ENCODE peak calls at places on chromosome 7, in eight cellular contexts. B is Calu3, E is astrocyte of the spinal cord, Y is D721Med, S is spleen, M is left lung, G is IMR-90, X is DND-41. I is an unnamed sample.

GRCh38 chr7:157279679-157279972 is 57.2 kb upstream of the DNAJB6 start:
- DNase-seq in B (no peak), E (no peak), Y (no peak), S (no peak), M (no peak), G (no peak), X (no peak), I (no peak)

GRCh38 chr7:144827581-144828139 is 8.2 kb downstream of the TPK1 start:
- DNase-seq in B (no peak), E (peak; percentile 84), Y (no peak), S (no peak), M (no peak), G (peak; percentile 43), X (no peak), I (no peak)

GRCh38 chr7:157701395-157701794 is 364.6 kb downstream of the DNAJB6 start:
- DNase-seq in B (no peak), E (no peak), Y (no peak), S (no peak), M (no peak), G (no peak), X (no peak), I (no peak)

GRCh38 chr7:118153551-118154177 is 30.3 kb upstream of the LSM8 start:
- DNase-seq in B (peak; percentile 54), E (peak; percentile 38), Y (no peak), S (no peak), M (no peak), G (peak; percentile 33), X (no peak), I (peak; percentile 42)

GRCh38 chr7:80231719-80232118 is 97.1 kb downstream of the GNAI1 start:
- DNase-seq in B (no peak), E (peak; percentile 51), Y (no peak), S (no peak), M (no peak), G (peak; percentile 79), X (no peak), I (no peak)

GRCh38 chr7:29457565-29457971 is 106.1 kb upstream of the PRR15 start:
- DNase-seq in B (no peak), E (peak; percentile 4), Y (no peak), S (no peak), M (no peak), G (no peak), X (no peak), I (no peak)

GRCh38 chr7:98805956-98806838 is 63.6 kb downstream of the TMEM130 start:
- DNase-seq in B (no peak), E (no peak), Y (no peak), S (no peak), M (no peak), G (no peak), X (no peak), I (no peak)

GRCh38 chr7:2604608-2605174 is 27.1 kb upstream of the TTYH3 start:
- DNase-seq in B (no peak), E (no peak), Y (no peak), S (no peak), M (no peak), G (no peak), X (no peak), I (no peak)

GRCh38 chr7:116776610-116777289 is 85.6 kb upstream of the CAPZA2 start:
- DNase-seq in B (peak; percentile 67), E (peak; percentile 91), Y (no peak), S (no peak), M (no peak), G (peak; percentile 85), X (no peak), I (no peak)

GRCh38 chr7:28754027-28754426 is 204.1 kb downstream of the TRIL start:
- DNase-seq in B (peak; percentile 24), E (peak; percentile 78), Y (no peak), S (no peak), M (no peak), G (peak; percentile 85), X (no peak), I (no peak)

GRCh38 chr7:17581301-17581700 is 282.8 kb downstream of the AHR start:
- DNase-seq in B (no peak), E (no peak), Y (no peak), S (no peak), M (no peak), G (no peak), X (no peak), I (no peak)

GRCh38 chr7:68148440-68148839 is 1151.8 kb downstream of the TYW1 start:
- DNase-seq in B (no peak), E (no peak), Y (no peak), S (no peak), M (no peak), G (no peak), X (no peak), I (no peak)

GRCh38 chr7:68146970-68147369 is 1150.3 kb downstream of the TYW1 start:
- DNase-seq in B (no peak), E (no peak), Y (no peak), S (no peak), M (no peak), G (no peak), X (no peak), I (no peak)

GRCh38 chr7:68147621-68148238 is 1151.1 kb downstream of the TYW1 start:
- DNase-seq in B (no peak), E (no peak), Y (no peak), S (no peak), M (no peak), G (no peak), X (no peak), I (no peak)

DNA sequence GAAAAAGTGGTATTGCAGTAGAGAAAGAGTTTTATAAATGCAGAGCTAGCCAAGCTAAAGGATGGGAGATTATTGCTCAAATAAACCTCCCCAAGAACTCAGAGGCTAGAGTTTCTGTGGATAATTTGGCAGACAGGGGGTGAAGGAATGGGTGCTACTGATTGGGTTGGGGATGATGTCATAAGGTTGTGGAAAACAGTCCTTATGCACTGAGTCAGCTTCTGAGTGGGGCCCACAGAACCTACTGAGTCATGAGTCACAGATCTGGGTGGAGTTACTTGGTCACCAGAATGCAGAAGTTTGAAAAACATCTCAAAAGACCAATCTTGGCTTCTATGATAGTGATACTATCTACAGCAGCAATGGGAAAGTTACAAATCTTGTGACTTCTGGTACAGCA is 1146.7 kb downstream of the TYW1 start:
- DNase-seq in B (no peak), E (no peak), Y (no peak), S (no peak), M (no peak), G (no peak), X (no peak), I (no peak)
- TF ChIP-seq CTCF in B (no peak), E (no peak), Y (no peak), S (no peak), M (no peak), G (no peak), X (no peak), I (no peak)

GRCh38 chr7:142439739-142440138 is 181.9 kb upstream of the PRSS58 start:
- DNase-seq in B (no peak), E (no peak), Y (no peak), S (no peak), M (no peak), G (no peak), X (no peak), I (no peak)

GRCh38 chr7:142438923-142439515 is 181.2 kb upstream of the PRSS58 start:
- DNase-seq in B (no peak), E (no peak), Y (no peak), S (no peak), M (no peak), G (no peak), X (no peak), I (no peak)

GRCh38 chr7:142436601-142437000 is 178.7 kb upstream of the PRSS58 start:
- DNase-seq in B (no peak), E (peak; percentile 37), Y (no peak), S (no peak), M (no peak), G (peak; percentile 34), X (no peak), I (no peak)

GRCh38 chr7:142440219-142441073 is 182.6 kb upstream of the PRSS58 start:
- DNase-seq in B (peak; percentile 15), E (peak; percentile 85), Y (no peak), S (no peak), M (no peak), G (peak; percentile 85), X (no peak), I (no peak)

GRCh38 chr7:142438235-142438922 is 180.5 kb upstream of the PRSS58 start:
- DNase-seq in B (peak; percentile 41), E (peak; percentile 32), Y (no peak), S (no peak), M (no peak), G (peak; percentile 64), X (peak; percentile 52), I (peak; percentile 53)
- TF ChIP-seq CTCF in B (peak; percentile 60), E (peak; percentile 64), Y (peak; percentile 38), S (peak; percentile 23), M (no peak), G (peak; percentile 84), X (peak; percentile 91), I (peak; percentile 82)

GRCh38 chr7:33129806-33130153 is 416 bp downstream of the BBS9 start:
- DNase-seq in B (no peak), E (no peak), Y (no peak), S (no peak), M (no peak), G (no peak), X (no peak), I (no peak)

GRCh38 chr7:33127085-33127484 is 2.3 kb upstream of the BBS9 start:
- DNase-seq in B (no peak), E (no peak), Y (no peak), S (no peak), M (no peak), G (no peak), X (no peak), I (no peak)

GRCh38 chr7:33130184-33130583 is 820 bp downstream of the BBS9 start:
- DNase-seq in B (no peak), E (no peak), Y (peak; percentile 28), S (no peak), M (no peak), G (peak; percentile 8), X (no peak), I (no peak)

GRCh38 chr7:33128631-33128989 is 754 bp upstream of the BBS9 start:
- DNase-seq in B (no peak), E (no peak), Y (no peak), S (no peak), M (no peak), G (no peak), X (no peak), I (no peak)

GRCh38 chr7:33128990-33129805 is at the start of gene BBS9:
- DNase-seq in B (peak; percentile 95), E (peak; percentile 96), Y (peak; percentile 72), S (peak; percentile 98), M (peak; percentile 95), G (peak; percentile 90), X (peak; percentile 92), I (peak; percentile 96)
- TF ChIP-seq CTCF in B (no peak), E (peak; percentile 12), Y (no peak), S (no peak), M (no peak), G (no peak), X (peak; percentile 20), I (no peak)

DNA sequence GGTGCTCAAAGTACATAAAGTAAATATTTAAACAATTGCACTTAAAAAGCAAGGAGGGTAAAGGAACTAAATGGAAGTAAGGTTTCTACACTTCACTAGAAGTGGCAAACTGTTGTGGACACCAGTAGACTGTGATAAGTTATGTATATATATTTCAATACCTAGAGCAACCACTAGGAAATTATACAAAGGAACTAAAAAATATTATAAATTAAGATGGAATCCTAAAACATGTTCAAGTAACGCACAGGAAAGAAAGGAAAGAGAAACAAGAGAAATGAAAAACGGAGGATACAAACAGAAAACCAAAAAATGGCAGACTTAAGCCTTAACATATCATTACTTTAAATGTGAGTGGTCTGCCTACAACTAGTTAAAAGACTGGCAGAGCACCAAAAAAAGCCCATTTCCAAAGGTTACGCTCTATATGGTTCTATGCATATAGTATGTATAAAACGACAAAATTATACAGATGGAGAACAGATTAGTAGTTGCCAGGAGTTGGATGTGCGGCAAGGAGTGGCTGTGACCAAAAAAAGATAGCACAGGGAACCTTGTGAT is 19.0 kb downstream of the VPS41 start:
- DNase-seq in B (no peak), E (no peak), Y (no peak), S (no peak), M (no peak), G (no peak), X (no peak), I (no peak)
- TF ChIP-seq CTCF in B (peak; percentile 12), E (no peak), Y (no peak), S (no peak), M (peak; percentile 15), G (no peak), X (no peak), I (peak; percentile 85)

I was measured in endothelial cell.